ENCODE peak calls at places on chromosomes 4 and X, in ten cellular contexts. One of them, this sample, is unnamed.

GRCh38 chr4:3373468-3373867 is 68.3 kb upstream of the HGFAC start:
- DNase-seq in esophagus squamous epithelium: no peak
- DNase-seq in endodermal cell: no peak
- DNase-seq in ascending aorta: no peak
- DNase-seq in pancreas: no peak
- DNase-seq in transverse colon: no peak
- DNase-seq in Peyer's patch: no peak
- DNase-seq in dorsolateral prefrontal cortex: no peak
- DNase-seq in AG04450: no peak
- DNase-seq in IMR-90: no peak
- DNase-seq in this sample: no peak

GRCh38 chr4:126701756-126702155 is 931.0 kb upstream of the INTU start:
- DNase-seq in esophagus squamous epithelium: no peak
- DNase-seq in endodermal cell: no peak
- DNase-seq in ascending aorta: no peak
- DNase-seq in pancreas: no peak
- DNase-seq in transverse colon: no peak
- DNase-seq in Peyer's patch: no peak
- DNase-seq in dorsolateral prefrontal cortex: no peak
- DNase-seq in AG04450: no peak
- DNase-seq in IMR-90: peak
- DNase-seq in this sample: no peak

GRCh38 chrX:74179071-74179470 is 124.9 kb upstream of the ZCCHC13 start:
- DNase-seq in esophagus squamous epithelium: no peak
- DNase-seq in endodermal cell: no peak
- DNase-seq in ascending aorta: no peak
- DNase-seq in pancreas: no peak
- DNase-seq in transverse colon: no peak
- DNase-seq in Peyer's patch: no peak
- DNase-seq in dorsolateral prefrontal cortex: no peak
- DNase-seq in AG04450: peak
- DNase-seq in IMR-90: peak
- DNase-seq in this sample: no peak

GRCh38 chrX:15151267-15152196 is 118.4 kb downstream of the ASB9 start:
- DNase-seq in esophagus squamous epithelium: no peak
- DNase-seq in endodermal cell: no peak
- DNase-seq in ascending aorta: no peak
- DNase-seq in pancreas: no peak
- DNase-seq in transverse colon: no peak
- DNase-seq in Peyer's patch: no peak
- DNase-seq in dorsolateral prefrontal cortex: no peak
- DNase-seq in AG04450: no peak
- DNase-seq in IMR-90: no peak
- DNase-seq in this sample: peak

GRCh38 chr4:48047421-48047844 is 30.9 kb downstream of the NIPAL1 start:
- DNase-seq in esophagus squamous epithelium: no peak
- DNase-seq in endodermal cell: no peak
- DNase-seq in ascending aorta: no peak
- DNase-seq in pancreas: no peak
- DNase-seq in transverse colon: peak
- DNase-seq in Peyer's patch: peak
- DNase-seq in dorsolateral prefrontal cortex: no peak
- DNase-seq in AG04450: no peak
- DNase-seq in IMR-90: no peak
- DNase-seq in this sample: no peak

GRCh38 chr4:110631582-110632505 is 9.0 kb upstream of the PITX2 start:
- DNase-seq in esophagus squamous epithelium: no peak
- DNase-seq in endodermal cell: peak
- DNase-seq in ascending aorta: no peak
- DNase-seq in pancreas: peak
- DNase-seq in transverse colon: peak
- DNase-seq in Peyer's patch: no peak
- DNase-seq in dorsolateral prefrontal cortex: peak
- DNase-seq in AG04450: peak
- DNase-seq in IMR-90: peak
- DNase-seq in this sample: peak

GRCh38 chr4:103292373-103292772 is 94.2 kb upstream of the CENPE start:
- DNase-seq in esophagus squamous epithelium: no peak
- DNase-seq in endodermal cell: no peak
- DNase-seq in ascending aorta: no peak
- DNase-seq in pancreas: no peak
- DNase-seq in transverse colon: no peak
- DNase-seq in Peyer's patch: no peak
- DNase-seq in dorsolateral prefrontal cortex: no peak
- DNase-seq in AG04450: no peak
- DNase-seq in IMR-90: no peak
- DNase-seq in this sample: no peak

GRCh38 chrX:106898462-106898861 is 4.7 kb downstream of the RIPPLY1 start:
- DNase-seq in esophagus squamous epithelium: no peak
- DNase-seq in endodermal cell: no peak
- DNase-seq in ascending aorta: no peak
- DNase-seq in pancreas: no peak
- DNase-seq in transverse colon: no peak
- DNase-seq in Peyer's patch: no peak
- DNase-seq in dorsolateral prefrontal cortex: no peak
- DNase-seq in AG04450: no peak
- DNase-seq in IMR-90: peak
- DNase-seq in this sample: peak

GRCh38 chrX:152905081-152905420 is 7.2 kb downstream of the ZNF185 start:
- DNase-seq in esophagus squamous epithelium: no peak
- DNase-seq in endodermal cell: no peak
- DNase-seq in ascending aorta: no peak
- DNase-seq in pancreas: peak
- DNase-seq in transverse colon: no peak
- DNase-seq in Peyer's patch: no peak
- DNase-seq in dorsolateral prefrontal cortex: no peak
- DNase-seq in AG04450: no peak
- DNase-seq in IMR-90: no peak
- DNase-seq in this sample: no peak

GRCh38 chrX:152903589-152903988 is 5.7 kb downstream of the ZNF185 start:
- DNase-seq in esophagus squamous epithelium: no peak
- DNase-seq in endodermal cell: peak
- DNase-seq in ascending aorta: no peak
- DNase-seq in pancreas: peak
- DNase-seq in transverse colon: no peak
- DNase-seq in Peyer's patch: no peak
- DNase-seq in dorsolateral prefrontal cortex: no peak
- DNase-seq in AG04450: no peak
- DNase-seq in IMR-90: no peak
- DNase-seq in this sample: no peak

GRCh38 chrX:152901816-152902501 is 4.1 kb downstream of the ZNF185 start:
- DNase-seq in esophagus squamous epithelium: no peak
- DNase-seq in endodermal cell: peak
- DNase-seq in ascending aorta: no peak
- DNase-seq in pancreas: peak
- DNase-seq in transverse colon: no peak
- DNase-seq in Peyer's patch: no peak
- DNase-seq in dorsolateral prefrontal cortex: no peak
- DNase-seq in AG04450: no peak
- DNase-seq in IMR-90: no peak
- DNase-seq in this sample: no peak

GRCh38 chrX:152902502-152902820 is 4.6 kb downstream of the ZNF185 start:
- DNase-seq in esophagus squamous epithelium: no peak
- DNase-seq in endodermal cell: peak
- DNase-seq in ascending aorta: no peak
- DNase-seq in pancreas: peak
- DNase-seq in transverse colon: no peak
- DNase-seq in Peyer's patch: no peak
- DNase-seq in dorsolateral prefrontal cortex: no peak
- DNase-seq in AG04450: no peak
- DNase-seq in IMR-90: no peak
- DNase-seq in this sample: no peak

DNA sequence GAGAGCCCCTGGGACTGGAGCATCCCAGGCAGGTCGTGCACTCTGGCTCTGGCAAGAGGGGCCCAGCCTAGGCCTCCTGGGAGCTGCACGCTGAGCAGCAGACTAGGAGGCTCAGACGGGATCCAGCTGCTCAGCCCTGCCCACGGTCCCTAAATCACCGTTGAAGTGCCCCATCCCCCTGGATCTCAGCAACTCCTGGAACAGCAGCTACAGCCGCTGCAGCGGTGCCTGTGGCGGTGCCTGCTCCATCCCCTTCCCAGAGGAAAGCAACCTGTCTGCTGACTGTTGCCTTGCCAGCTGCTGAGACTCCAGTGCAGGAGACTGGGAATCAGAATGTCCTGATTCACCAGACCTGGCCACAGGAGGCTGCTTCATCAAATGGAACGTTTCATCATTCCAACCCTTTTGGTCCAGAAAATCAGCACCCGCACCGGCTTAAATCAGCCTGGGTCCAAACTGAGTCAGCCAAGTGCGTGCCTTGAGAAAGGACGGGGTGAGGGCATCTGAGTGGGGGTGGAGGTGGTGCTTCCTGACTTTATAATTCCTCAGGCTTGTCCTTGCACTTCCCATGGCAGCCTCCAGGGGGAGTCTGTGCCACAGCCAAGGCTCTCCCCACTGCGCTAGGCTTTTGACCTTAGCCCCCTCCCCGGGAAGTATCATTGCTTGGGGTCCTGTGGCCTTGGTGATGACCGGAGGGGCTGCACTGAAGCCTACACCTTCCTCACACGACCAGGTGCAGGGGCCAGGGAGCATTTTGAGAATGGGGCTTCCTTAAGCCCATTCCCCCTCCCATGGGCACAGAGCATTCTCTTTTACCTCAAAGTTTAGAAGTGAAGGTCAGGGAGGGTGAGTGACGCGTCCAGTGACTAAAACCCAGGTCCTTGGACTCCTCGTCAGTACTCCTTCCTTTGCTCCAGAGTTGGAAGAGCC is 6.5 kb downstream of the ZNF185 start:
- DNase-seq in esophagus squamous epithelium: no peak
- DNase-seq in endodermal cell: peak
- DNase-seq in ascending aorta: peak
- DNase-seq in pancreas: peak
- DNase-seq in transverse colon: peak
- DNase-seq in Peyer's patch: peak
- DNase-seq in dorsolateral prefrontal cortex: no peak
- DNase-seq in AG04450: no peak
- DNase-seq in IMR-90: peak
- DNase-seq in this sample: peak
- TF ChIP-seq CTCF in esophagus squamous epithelium: no peak
- TF ChIP-seq CTCF in endodermal cell: peak
- TF ChIP-seq CTCF in ascending aorta: peak
- TF ChIP-seq CTCF in pancreas: peak
- TF ChIP-seq CTCF in transverse colon: peak
- TF ChIP-seq CTCF in Peyer's patch: no peak
- TF ChIP-seq CTCF in dorsolateral prefrontal cortex: peak
- TF ChIP-seq CTCF in AG04450: peak
- TF ChIP-seq CTCF in IMR-90: peak
- TF ChIP-seq CTCF in this sample: peak

GRCh38 chrX:153953892-153954617 is 9.6 kb upstream of the RENBP start:
- DNase-seq in esophagus squamous epithelium: no peak
- DNase-seq in endodermal cell: no peak
- DNase-seq in ascending aorta: no peak
- DNase-seq in pancreas: no peak
- DNase-seq in transverse colon: no peak
- DNase-seq in Peyer's patch: no peak
- DNase-seq in dorsolateral prefrontal cortex: no peak
- DNase-seq in AG04450: no peak
- DNase-seq in IMR-90: no peak
- DNase-seq in this sample: no peak

GRCh38 chrX:153954618-153955450 is 10.4 kb upstream of the RENBP start:
- DNase-seq in esophagus squamous epithelium: no peak
- DNase-seq in endodermal cell: no peak
- DNase-seq in ascending aorta: no peak
- DNase-seq in pancreas: no peak
- DNase-seq in transverse colon: no peak
- DNase-seq in Peyer's patch: no peak
- DNase-seq in dorsolateral prefrontal cortex: no peak
- DNase-seq in AG04450: no peak
- DNase-seq in IMR-90: no peak
- DNase-seq in this sample: no peak

GRCh38 chrX:153951683-153952372 is 7.4 kb upstream of the RENBP start:
- DNase-seq in esophagus squamous epithelium: no peak
- DNase-seq in endodermal cell: no peak
- DNase-seq in ascending aorta: no peak
- DNase-seq in pancreas: no peak
- DNase-seq in transverse colon: no peak
- DNase-seq in Peyer's patch: no peak
- DNase-seq in dorsolateral prefrontal cortex: no peak
- DNase-seq in AG04450: no peak
- DNase-seq in IMR-90: no peak
- DNase-seq in this sample: no peak

GRCh38 chrX:153952373-153953026 is 8.1 kb upstream of the RENBP start:
- DNase-seq in esophagus squamous epithelium: no peak
- DNase-seq in endodermal cell: no peak
- DNase-seq in ascending aorta: no peak
- DNase-seq in pancreas: no peak
- DNase-seq in transverse colon: no peak
- DNase-seq in Peyer's patch: no peak
- DNase-seq in dorsolateral prefrontal cortex: no peak
- DNase-seq in AG04450: no peak
- DNase-seq in IMR-90: no peak
- DNase-seq in this sample: no peak

GRCh38 chrX:153953342-153953830 is 8.9 kb upstream of the RENBP start:
- DNase-seq in esophagus squamous epithelium: no peak
- DNase-seq in endodermal cell: peak
- DNase-seq in ascending aorta: peak
- DNase-seq in pancreas: peak
- DNase-seq in transverse colon: peak
- DNase-seq in Peyer's patch: peak
- DNase-seq in dorsolateral prefrontal cortex: peak
- DNase-seq in AG04450: no peak
- DNase-seq in IMR-90: peak
- DNase-seq in this sample: peak
- H3K27ac ChIP-seq in esophagus squamous epithelium: peak
- H3K27ac ChIP-seq in endodermal cell: no peak
- H3K27ac ChIP-seq in ascending aorta: peak
- H3K27ac ChIP-seq in pancreas: no peak
- H3K27ac ChIP-seq in transverse colon: peak
- H3K27ac ChIP-seq in Peyer's patch: no peak
- H3K27ac ChIP-seq in dorsolateral prefrontal cortex: peak
- H3K27ac ChIP-seq in AG04450: peak
- H3K27ac ChIP-seq in IMR-90: peak
- H3K27ac ChIP-seq in this sample: peak

GRCh38 chrX:153649178-153649914 is 2.3 kb downstream of the DUSP9 start:
- DNase-seq in esophagus squamous epithelium: no peak
- DNase-seq in endodermal cell: peak
- DNase-seq in ascending aorta: peak
- DNase-seq in pancreas: peak
- DNase-seq in transverse colon: no peak
- DNase-seq in Peyer's patch: peak
- DNase-seq in dorsolateral prefrontal cortex: no peak
- DNase-seq in AG04450: no peak
- DNase-seq in IMR-90: no peak
- DNase-seq in this sample: no peak

GRCh38 chrX:153653556-153653955 is 6.6 kb downstream of the DUSP9 start:
- DNase-seq in esophagus squamous epithelium: no peak
- DNase-seq in endodermal cell: no peak
- DNase-seq in ascending aorta: no peak
- DNase-seq in pancreas: no peak
- DNase-seq in transverse colon: no peak
- DNase-seq in Peyer's patch: no peak
- DNase-seq in dorsolateral prefrontal cortex: no peak
- DNase-seq in AG04450: no peak
- DNase-seq in IMR-90: no peak
- DNase-seq in this sample: no peak

GRCh38 chrX:153649915-153650782 is 3.1 kb downstream of the DUSP9 start:
- DNase-seq in esophagus squamous epithelium: no peak
- DNase-seq in endodermal cell: peak
- DNase-seq in ascending aorta: peak
- DNase-seq in pancreas: peak
- DNase-seq in transverse colon: no peak
- DNase-seq in Peyer's patch: no peak
- DNase-seq in dorsolateral prefrontal cortex: no peak
- DNase-seq in AG04450: no peak
- DNase-seq in IMR-90: no peak
- DNase-seq in this sample: no peak

GRCh38 chrX:153650959-153651358 is 4.0 kb downstream of the DUSP9 start:
- DNase-seq in esophagus squamous epithelium: no peak
- DNase-seq in endodermal cell: peak
- DNase-seq in ascending aorta: peak
- DNase-seq in pancreas: peak
- DNase-seq in transverse colon: no peak
- DNase-seq in Peyer's patch: no peak
- DNase-seq in dorsolateral prefrontal cortex: no peak
- DNase-seq in AG04450: no peak
- DNase-seq in IMR-90: no peak
- DNase-seq in this sample: no peak

GRCh38 chrX:153651540-153652079 is 4.6 kb downstream of the DUSP9 start:
- DNase-seq in esophagus squamous epithelium: no peak
- DNase-seq in endodermal cell: peak
- DNase-seq in ascending aorta: peak
- DNase-seq in pancreas: peak
- DNase-seq in transverse colon: no peak
- DNase-seq in Peyer's patch: no peak
- DNase-seq in dorsolateral prefrontal cortex: no peak
- DNase-seq in AG04450: no peak
- DNase-seq in IMR-90: no peak
- DNase-seq in this sample: no peak
- TF ChIP-seq CTCF in esophagus squamous epithelium: no peak
- TF ChIP-seq CTCF in endodermal cell: peak
- TF ChIP-seq CTCF in ascending aorta: peak
- TF ChIP-seq CTCF in pancreas: no peak
- TF ChIP-seq CTCF in transverse colon: peak
- TF ChIP-seq CTCF in Peyer's patch: no peak
- TF ChIP-seq CTCF in dorsolateral prefrontal cortex: no peak
- TF ChIP-seq CTCF in AG04450: peak
- TF ChIP-seq CTCF in IMR-90: peak
- TF ChIP-seq CTCF in this sample: peak

GRCh38 chr4:139767585-139767984 is 102.0 kb downstream of the MGST2 start:
- DNase-seq in esophagus squamous epithelium: no peak
- DNase-seq in endodermal cell: no peak
- DNase-seq in ascending aorta: no peak
- DNase-seq in pancreas: no peak
- DNase-seq in transverse colon: no peak
- DNase-seq in Peyer's patch: no peak
- DNase-seq in dorsolateral prefrontal cortex: no peak
- DNase-seq in AG04450: no peak
- DNase-seq in IMR-90: no peak
- DNase-seq in this sample: no peak

GRCh38 chr4:139768913-139769312 is 103.3 kb downstream of the MGST2 start:
- DNase-seq in esophagus squamous epithelium: no peak
- DNase-seq in endodermal cell: peak
- DNase-seq in ascending aorta: no peak
- DNase-seq in pancreas: no peak
- DNase-seq in transverse colon: no peak
- DNase-seq in Peyer's patch: no peak
- DNase-seq in dorsolateral prefrontal cortex: no peak
- DNase-seq in AG04450: no peak
- DNase-seq in IMR-90: no peak
- DNase-seq in this sample: no peak

GRCh38 chr4:139768366-139768765 is 102.7 kb downstream of the MGST2 start:
- DNase-seq in esophagus squamous epithelium: no peak
- DNase-seq in endodermal cell: no peak
- DNase-seq in ascending aorta: no peak
- DNase-seq in pancreas: no peak
- DNase-seq in transverse colon: no peak
- DNase-seq in Peyer's patch: no peak
- DNase-seq in dorsolateral prefrontal cortex: no peak
- DNase-seq in AG04450: no peak
- DNase-seq in IMR-90: no peak
- DNase-seq in this sample: no peak

GRCh38 chr4:139769355-139769754 is 103.7 kb downstream of the MGST2 start:
- DNase-seq in esophagus squamous epithelium: no peak
- DNase-seq in endodermal cell: no peak
- DNase-seq in ascending aorta: no peak
- DNase-seq in pancreas: no peak
- DNase-seq in transverse colon: no peak
- DNase-seq in Peyer's patch: no peak
- DNase-seq in dorsolateral prefrontal cortex: no peak
- DNase-seq in AG04450: no peak
- DNase-seq in IMR-90: no peak
- DNase-seq in this sample: no peak

GRCh38 chr4:139770361-139770760 is 104.7 kb downstream of the MGST2 start:
- DNase-seq in esophagus squamous epithelium: no peak
- DNase-seq in endodermal cell: no peak
- DNase-seq in ascending aorta: no peak
- DNase-seq in pancreas: no peak
- DNase-seq in transverse colon: no peak
- DNase-seq in Peyer's patch: no peak
- DNase-seq in dorsolateral prefrontal cortex: no peak
- DNase-seq in AG04450: no peak
- DNase-seq in IMR-90: no peak
- DNase-seq in this sample: no peak
- H3K27ac ChIP-seq in esophagus squamous epithelium: no peak
- H3K27ac ChIP-seq in endodermal cell: peak
- H3K27ac ChIP-seq in ascending aorta: no peak
- H3K27ac ChIP-seq in pancreas: no peak
- H3K27ac ChIP-seq in transverse colon: no peak
- H3K27ac ChIP-seq in Peyer's patch: no peak
- H3K27ac ChIP-seq in dorsolateral prefrontal cortex: no peak
- H3K27ac ChIP-seq in AG04450: no peak
- H3K27ac ChIP-seq in IMR-90: no peak
- H3K27ac ChIP-seq in this sample: no peak

This sample was measured in RWPE1.